ENCODE peak calls at places on chromosomes 5 and 9, in five cellular contexts. One of them, this sample, is unnamed.

GRCh38 chr5:78641060-78641474 is 7.5 kb downstream of the LHFPL2 start:
- DNase-seq in HCT116: no peak
- DNase-seq in endothelial cell of umbilical vein: peak; percentile 37
- DNase-seq in K562: no peak
- DNase-seq in H1: no peak
- DNase-seq in this sample: no peak

GRCh38 chr5:81315336-81315735 is 13.9 kb downstream of the ZCCHC9 start:
- DNase-seq in HCT116: no peak
- DNase-seq in endothelial cell of umbilical vein: no peak
- DNase-seq in K562: no peak
- DNase-seq in H1: no peak
- DNase-seq in this sample: peak; percentile 60

GRCh38 chr5:135457424-135458071 is 5.4 kb upstream of the TIFAB start:
- DNase-seq in HCT116: peak; percentile 74
- DNase-seq in endothelial cell of umbilical vein: peak; percentile 50
- DNase-seq in K562: peak; percentile 93
- DNase-seq in H1: peak; percentile 90
- DNase-seq in this sample: peak; percentile 91

GRCh38 chr9:85200726-85201402 is 531.3 kb downstream of the NTRK2 start:
- DNase-seq in HCT116: no peak
- DNase-seq in endothelial cell of umbilical vein: peak; percentile 94
- DNase-seq in K562: no peak
- DNase-seq in H1: no peak
- DNase-seq in this sample: no peak

GRCh38 chr9:96199006-96199405 is 103.0 kb downstream of the HSD17B3 start:
- DNase-seq in HCT116: no peak
- DNase-seq in endothelial cell of umbilical vein: no peak
- DNase-seq in K562: no peak
- DNase-seq in H1: no peak
- DNase-seq in this sample: no peak

GRCh38 chr5:55600536-55601208 is 65.9 kb upstream of the PLPP1 start:
- DNase-seq in HCT116: no peak
- DNase-seq in endothelial cell of umbilical vein: peak; percentile 63
- DNase-seq in K562: no peak
- DNase-seq in H1: peak; percentile 41
- DNase-seq in this sample: no peak

GRCh38 chr9:83508072-83508471 is 30.1 kb downstream of the FRMD3 start:
- DNase-seq in HCT116: no peak
- DNase-seq in endothelial cell of umbilical vein: peak; percentile 4
- DNase-seq in K562: no peak
- DNase-seq in H1: no peak
- DNase-seq in this sample: no peak

GRCh38 chr9:126832440-126832839 is 27.6 kb downstream of the ZBTB43 start:
- DNase-seq in HCT116: no peak
- DNase-seq in endothelial cell of umbilical vein: no peak
- DNase-seq in K562: no peak
- DNase-seq in H1: no peak
- DNase-seq in this sample: no peak

GRCh38 chr9:114626415-114627029 is 15.4 kb downstream of the TMEM268 start:
- DNase-seq in HCT116: no peak
- DNase-seq in endothelial cell of umbilical vein: no peak
- DNase-seq in K562: no peak
- DNase-seq in H1: no peak
- DNase-seq in this sample: no peak

GRCh38 chr5:174877987-174878386 is 153.6 kb downstream of the MSX2 start:
- DNase-seq in HCT116: no peak
- DNase-seq in endothelial cell of umbilical vein: no peak
- DNase-seq in K562: no peak
- DNase-seq in H1: no peak
- DNase-seq in this sample: no peak

GRCh38 chr5:18970000-18970399 is 1018.0 kb downstream of the CDH18 start:
- DNase-seq in HCT116: no peak
- DNase-seq in endothelial cell of umbilical vein: no peak
- DNase-seq in K562: no peak
- DNase-seq in H1: no peak
- DNase-seq in this sample: no peak

GRCh38 chr5:169945831-169946261 is 34.4 kb downstream of the INSYN2B start:
- DNase-seq in HCT116: no peak
- DNase-seq in endothelial cell of umbilical vein: peak; percentile 61
- DNase-seq in K562: no peak
- DNase-seq in H1: peak; percentile 49
- DNase-seq in this sample: no peak

GRCh38 chr9:7403839-7404238 is 395.7 kb downstream of the DMAC1 start:
- DNase-seq in HCT116: no peak
- DNase-seq in endothelial cell of umbilical vein: no peak
- DNase-seq in K562: no peak
- DNase-seq in H1: no peak
- DNase-seq in this sample: no peak

GRCh38 chr9:93294011-93294410 is 110.1 kb downstream of the WNK2 start:
- DNase-seq in HCT116: no peak
- DNase-seq in endothelial cell of umbilical vein: no peak
- DNase-seq in K562: no peak
- DNase-seq in H1: no peak
- DNase-seq in this sample: no peak

GRCh38 chr9:130770679-130771442 is 64.2 kb upstream of the ABL1 start:
- DNase-seq in HCT116: peak; percentile 43
- DNase-seq in endothelial cell of umbilical vein: peak; percentile 81
- DNase-seq in K562: peak; percentile 93
- DNase-seq in H1: no peak
- DNase-seq in this sample: peak; percentile 77

GRCh38 chr9:109238125-109238524 is 71.1 kb upstream of the FRRS1L start:
- DNase-seq in HCT116: no peak
- DNase-seq in endothelial cell of umbilical vein: no peak
- DNase-seq in K562: no peak
- DNase-seq in H1: no peak
- DNase-seq in this sample: no peak

GRCh38 chr5:141651728-141652105 is 499 bp upstream of the FCHSD1 start:
- DNase-seq in HCT116: no peak
- DNase-seq in endothelial cell of umbilical vein: no peak
- DNase-seq in K562: no peak
- DNase-seq in H1: no peak
- DNase-seq in this sample: peak; percentile 41

GRCh38 chr5:73296772-73297171 is 123.8 kb downstream of the TMEM174 start:
- DNase-seq in HCT116: no peak
- DNase-seq in endothelial cell of umbilical vein: no peak
- DNase-seq in K562: peak; percentile 70
- DNase-seq in H1: no peak
- DNase-seq in this sample: no peak

GRCh38 chr5:107248065-107248695 is 422.6 kb downstream of the EFNA5 start:
- DNase-seq in HCT116: peak; percentile 53
- DNase-seq in endothelial cell of umbilical vein: peak; percentile 69
- DNase-seq in K562: peak; percentile 44
- DNase-seq in H1: peak; percentile 87
- DNase-seq in this sample: peak; percentile 81

GRCh38 chr5:40569549-40570270 is 110.0 kb upstream of the PTGER4 start:
- DNase-seq in HCT116: no peak
- DNase-seq in endothelial cell of umbilical vein: peak; percentile 63
- DNase-seq in K562: no peak
- DNase-seq in H1: no peak
- DNase-seq in this sample: no peak

GRCh38 chr5:64585654-64586053 is 79.8 kb downstream of the RGS7BP start:
- DNase-seq in HCT116: no peak
- DNase-seq in endothelial cell of umbilical vein: no peak
- DNase-seq in K562: no peak
- DNase-seq in H1: no peak
- DNase-seq in this sample: no peak

GRCh38 chr9:114016629-114017423 is 61.3 kb downstream of the AMBP start:
- DNase-seq in HCT116: no peak
- DNase-seq in endothelial cell of umbilical vein: no peak
- DNase-seq in K562: no peak
- DNase-seq in H1: peak; percentile 37
- DNase-seq in this sample: no peak

GRCh38 chr9:27654629-27655285 is 81.5 kb upstream of the C9orf72 start:
- DNase-seq in HCT116: no peak
- DNase-seq in endothelial cell of umbilical vein: no peak
- DNase-seq in K562: no peak
- DNase-seq in H1: no peak
- DNase-seq in this sample: no peak

GRCh38 chr9:126984969-126985368 is 70.4 kb downstream of the RALGPS1 start:
- DNase-seq in HCT116: peak; percentile 26
- DNase-seq in endothelial cell of umbilical vein: no peak
- DNase-seq in K562: peak; percentile 9
- DNase-seq in H1: no peak
- DNase-seq in this sample: no peak

DNA sequence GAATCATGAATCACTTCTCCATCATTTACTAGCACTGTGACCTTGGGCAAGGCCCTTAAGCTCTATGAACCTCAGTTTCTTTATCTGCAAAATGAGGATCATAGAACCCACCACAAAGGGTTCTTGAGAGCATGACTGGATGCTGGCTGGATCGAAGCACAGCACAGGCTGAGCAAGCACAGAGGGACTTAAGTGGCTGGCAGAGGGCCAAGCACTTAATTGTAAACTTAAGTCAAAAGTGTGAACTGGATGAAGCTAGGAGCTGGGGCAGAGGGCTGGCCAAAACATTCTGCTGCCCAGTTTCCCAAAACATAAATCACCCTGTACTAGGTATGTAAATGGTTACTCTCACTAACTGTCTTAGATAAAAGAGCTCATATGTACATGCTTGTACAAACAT is 112.3 kb upstream of the WWC1 start:
- DNase-seq in HCT116: no peak
- DNase-seq in endothelial cell of umbilical vein: no peak
- DNase-seq in K562: no peak
- DNase-seq in H1: no peak
- DNase-seq in this sample: no peak
- TF ChIP-seq POLR2AphosphoS5 in HCT116: no peak
- TF ChIP-seq POLR2AphosphoS5 in endothelial cell of umbilical vein: no peak
- TF ChIP-seq POLR2AphosphoS5 in K562: no peak
- TF ChIP-seq POLR2AphosphoS5 in H1: no peak
- TF ChIP-seq POLR2AphosphoS5 in this sample: no peak

GRCh38 chr5:9658726-9659125 is 28.6 kb upstream of the TAS2R1 start:
- DNase-seq in HCT116: no peak
- DNase-seq in endothelial cell of umbilical vein: no peak
- DNase-seq in K562: no peak
- DNase-seq in H1: no peak
- DNase-seq in this sample: no peak
- TF ChIP-seq EZH2 in HCT116: no peak
- TF ChIP-seq EZH2 in endothelial cell of umbilical vein: no peak
- TF ChIP-seq EZH2 in K562: no peak
- TF ChIP-seq EZH2 in H1: no peak
- TF ChIP-seq EZH2 in this sample: no peak

DNA sequence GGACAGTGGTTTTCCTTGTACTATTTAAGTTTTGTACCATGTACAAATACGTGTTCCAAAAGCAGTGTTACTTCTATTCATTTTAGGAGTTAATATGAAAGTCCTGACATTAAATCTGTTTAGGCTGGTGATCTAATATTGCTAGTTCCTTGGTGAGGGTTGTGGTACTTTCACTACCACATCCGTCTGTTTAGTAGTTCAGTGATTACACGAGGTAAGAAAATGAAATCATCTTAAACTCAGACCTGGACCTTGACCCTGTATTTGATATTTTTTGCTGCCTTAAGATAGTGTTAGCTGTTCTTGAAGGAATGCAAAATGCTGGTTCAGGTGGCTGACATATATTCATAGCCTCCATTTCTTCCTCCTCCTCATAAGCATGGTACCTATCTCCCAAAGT is 50.3 kb downstream of the MTAP start:
- DNase-seq in HCT116: no peak
- DNase-seq in endothelial cell of umbilical vein: no peak
- DNase-seq in K562: no peak
- DNase-seq in H1: no peak
- DNase-seq in this sample: no peak
- TF ChIP-seq POLR2AphosphoS5 in HCT116: no peak
- TF ChIP-seq POLR2AphosphoS5 in endothelial cell of umbilical vein: no peak
- TF ChIP-seq POLR2AphosphoS5 in K562: no peak
- TF ChIP-seq POLR2AphosphoS5 in H1: no peak
- TF ChIP-seq POLR2AphosphoS5 in this sample: no peak

GRCh38 chr9:122213589-122214413 is 15.0 kb downstream of the LHX6 start:
- DNase-seq in HCT116: peak; percentile 57
- DNase-seq in endothelial cell of umbilical vein: no peak
- DNase-seq in K562: peak; percentile 96
- DNase-seq in H1: peak; percentile 97
- DNase-seq in this sample: peak; percentile 95
- TF ChIP-seq EZH2 in HCT116: no peak
- TF ChIP-seq EZH2 in endothelial cell of umbilical vein: no peak
- TF ChIP-seq EZH2 in K562: no peak
- TF ChIP-seq EZH2 in H1: peak; percentile 28
- TF ChIP-seq EZH2 in this sample: peak; percentile 0

DNA sequence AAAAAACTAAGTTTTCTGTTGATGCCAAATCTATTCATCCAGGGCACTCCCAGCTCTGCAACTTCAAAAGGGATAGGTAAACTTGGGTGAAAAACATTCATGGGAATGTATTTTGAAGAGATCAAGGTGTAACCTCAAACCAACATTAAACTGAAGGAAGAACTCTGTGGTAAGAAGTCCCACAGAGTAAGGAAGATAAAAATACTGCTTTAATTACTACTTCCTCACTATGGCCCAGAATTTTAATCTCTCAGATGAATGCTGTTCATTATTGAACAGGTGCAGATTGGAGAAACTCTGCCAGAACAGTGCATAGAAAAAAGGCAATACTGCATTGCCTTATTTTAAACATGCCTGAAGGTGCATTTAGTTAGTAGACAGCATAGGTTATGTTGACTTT is 37.6 kb upstream of the ANXA1 start:
- DNase-seq in HCT116: no peak
- DNase-seq in endothelial cell of umbilical vein: no peak
- DNase-seq in K562: no peak
- DNase-seq in H1: no peak
- DNase-seq in this sample: no peak
- TF ChIP-seq POLR2AphosphoS5 in HCT116: no peak
- TF ChIP-seq POLR2AphosphoS5 in endothelial cell of umbilical vein: no peak
- TF ChIP-seq POLR2AphosphoS5 in K562: no peak
- TF ChIP-seq POLR2AphosphoS5 in H1: no peak
- TF ChIP-seq POLR2AphosphoS5 in this sample: no peak

GRCh38 chr5:88678780-88679491 is 204.0 kb downstream of the MEF2C start:
- DNase-seq in HCT116: no peak
- DNase-seq in endothelial cell of umbilical vein: no peak
- DNase-seq in K562: no peak
- DNase-seq in H1: no peak
- DNase-seq in this sample: no peak

GRCh38 chr5:88680253-88681132 is 202.5 kb downstream of the MEF2C start:
- DNase-seq in HCT116: peak; percentile 24
- DNase-seq in endothelial cell of umbilical vein: peak; percentile 37
- DNase-seq in K562: peak; percentile 75
- DNase-seq in H1: peak; percentile 97
- DNase-seq in this sample: peak; percentile 84

GRCh38 chr5:88681402-88681801 is 201.6 kb downstream of the MEF2C start:
- DNase-seq in HCT116: no peak
- DNase-seq in endothelial cell of umbilical vein: no peak
- DNase-seq in K562: no peak
- DNase-seq in H1: no peak
- DNase-seq in this sample: no peak

GRCh38 chr5:88677943-88678779 is 204.8 kb downstream of the MEF2C start:
- DNase-seq in HCT116: no peak
- DNase-seq in endothelial cell of umbilical vein: no peak
- DNase-seq in K562: no peak
- DNase-seq in H1: no peak
- DNase-seq in this sample: peak; percentile 73

GRCh38 chr5:88679638-88680037 is 203.3 kb downstream of the MEF2C start:
- DNase-seq in HCT116: no peak
- DNase-seq in endothelial cell of umbilical vein: no peak
- DNase-seq in K562: no peak
- DNase-seq in H1: no peak
- DNase-seq in this sample: peak; percentile 70
- TF ChIP-seq EZH2 in HCT116: no peak
- TF ChIP-seq EZH2 in endothelial cell of umbilical vein: no peak
- TF ChIP-seq EZH2 in K562: no peak
- TF ChIP-seq EZH2 in H1: peak; percentile 12
- TF ChIP-seq EZH2 in this sample: peak; percentile 59